ENCODE peak calls at places on chromosomes 5 and 9, in eight cellular contexts. H, Z, G, T, J, D, U and S are unnamed samples.

GRCh38 chr9:90878562-90878961 is 76.9 kb downstream of the SYK start:
- DNase-seq in H (no peak), Z (no peak), G (no peak), T (no peak), J (no peak), D (no peak), U (no peak), S (no peak)

GRCh38 chr9:130346431-130346830 is 80.9 kb downstream of the HMCN2 start:
- DNase-seq in H (no peak), Z (no peak), G (no peak), T (no peak), J (no peak), D (no peak), U (no peak), S (no peak)

GRCh38 chr9:96217358-96217755 is 84.6 kb downstream of the HSD17B3 start:
- DNase-seq in H (no peak), Z (no peak), G (no peak), T (no peak), J (no peak), D (peak), U (no peak), S (no peak)

GRCh38 chr9:124187311-124187710 is 70.4 kb upstream of the NEK6 start:
- DNase-seq in H (no peak), Z (no peak), G (no peak), T (no peak), J (no peak), D (no peak), U (no peak), S (no peak)

GRCh38 chr9:116466289-116467012 is 220.7 kb upstream of the TRIM32 start:
- DNase-seq in H (no peak), Z (no peak), G (no peak), T (no peak), J (no peak), D (no peak), U (no peak), S (no peak)

GRCh38 chr9:107210775-107211174 is 72.3 kb upstream of the RAD23B start:
- DNase-seq in H (no peak), Z (no peak), G (no peak), T (no peak), J (no peak), D (no peak), U (no peak), S (no peak)

GRCh38 chr9:38178282-38178681 is 109.3 kb upstream of the SHB start:
- DNase-seq in H (no peak), Z (no peak), G (no peak), T (no peak), J (no peak), D (no peak), U (no peak), S (no peak)

GRCh38 chr9:8863886-8864881 is 1064.6 kb upstream of the DMAC1 start:
- DNase-seq in H (no peak), Z (no peak), G (no peak), T (no peak), J (no peak), D (no peak), U (no peak), S (no peak)

GRCh38 chr5:1523480-1523792 is 324 bp downstream of the LPCAT1 start:
- DNase-seq in H (no peak), Z (no peak), G (peak), T (no peak), J (no peak), D (no peak), U (no peak), S (no peak)

GRCh38 chr9:99634185-99634584 is 187.5 kb upstream of the NR4A3 start:
- DNase-seq in H (no peak), Z (no peak), G (no peak), T (no peak), J (no peak), D (no peak), U (no peak), S (no peak)

GRCh38 chr5:110917161-110917875 is 154.2 kb upstream of the TSLP start:
- DNase-seq in H (no peak), Z (no peak), G (no peak), T (no peak), J (no peak), D (no peak), U (no peak), S (no peak)

GRCh38 chr9:18072967-18073366 is 401.0 kb upstream of the ADAMTSL1 start:
- DNase-seq in H (no peak), Z (no peak), G (no peak), T (no peak), J (no peak), D (no peak), U (no peak), S (no peak)

GRCh38 chr9:133280387-133280786 is 5.4 kb upstream of the ABO start:
- DNase-seq in H (no peak), Z (no peak), G (no peak), T (no peak), J (no peak), D (no peak), U (no peak), S (no peak)

GRCh38 chr5:138466058-138466899 is 1.0 kb downstream of the EGR1 start:
- DNase-seq in H (no peak), Z (no peak), G (no peak), T (no peak), J (no peak), D (no peak), U (no peak), S (no peak)

GRCh38 chr5:56307714-56308346 is 74.7 kb upstream of the ANKRD55 start:
- DNase-seq in H (no peak), Z (no peak), G (no peak), T (no peak), J (no peak), D (no peak), U (no peak), S (no peak)

GRCh38 chr5:41788800-41789395 is 81.3 kb downstream of the OXCT1 start:
- DNase-seq in H (no peak), Z (no peak), G (no peak), T (no peak), J (no peak), D (no peak), U (no peak), S (no peak)

GRCh38 chr5:124735169-124735858 is 11.1 kb downstream of the ZNF608 start:
- DNase-seq in H (no peak), Z (no peak), G (no peak), T (no peak), J (peak), D (peak), U (peak), S (no peak)

GRCh38 chr9:86942352-86943222 is 4.7 kb downstream of the GAS1 start:
- DNase-seq in H (no peak), Z (no peak), G (no peak), T (no peak), J (no peak), D (no peak), U (no peak), S (no peak)

GRCh38 chr5:112407240-112407639 is 11.8 kb downstream of the EPB41L4A start:
- DNase-seq in H (no peak), Z (no peak), G (no peak), T (no peak), J (no peak), D (no peak), U (no peak), S (no peak)

GRCh38 chr5:178136990-178137389 is 6.2 kb downstream of the RMND5B start:
- DNase-seq in H (no peak), Z (no peak), G (no peak), T (no peak), J (peak), D (no peak), U (no peak), S (no peak)

GRCh38 chr9:134185536-134186011 is 21.2 kb upstream of the RNU6ATAC start:
- DNase-seq in H (peak), Z (no peak), G (no peak), T (no peak), J (no peak), D (peak), U (no peak), S (no peak)